ENCODE peak calls at places on chromosomes 12 and 14, in five cellular contexts. H is CD8-positive, alpha-beta T cell; S is fibroblast of lung; B is ovary; P is GM23248. C is an unnamed sample.

GRCh38 chr12:51389302-51389999 is 1.8 kb downstream of the GALNT6 start:
- DNase-seq in H (peak; percentile 20), S (peak; percentile 75), B (no peak), P (peak; percentile 75), C (peak; percentile 59)

GRCh38 chr14:71388862-71389261 is 481.6 kb downstream of the PCNX1 start:
- DNase-seq in H (no peak), S (no peak), B (no peak), P (no peak), C (no peak)

GRCh38 chr12:80400591-80400991 is 43.4 kb upstream of the PTPRQ start:
- DNase-seq in H (no peak), S (peak; percentile 50), B (no peak), P (no peak), C (no peak)

GRCh38 chr12:75658826-75659823 is 147.7 kb upstream of the KRR1 start:
- DNase-seq in H (no peak), S (peak; percentile 92), B (no peak), P (peak; percentile 86), C (no peak)

GRCh38 chr12:20474443-20474842 is 106.1 kb downstream of the PDE3A start:
- DNase-seq in H (no peak), S (peak; percentile 68), B (no peak), P (no peak), C (no peak)

GRCh38 chr14:62179367-62180018 is 417.3 kb downstream of the SNAPC1 start:
- DNase-seq in H (no peak), S (peak; percentile 87), B (no peak), P (peak; percentile 91), C (peak; percentile 28)

GRCh38 chr12:71010143-71010479 is 89.6 kb upstream of the PTPRR start:
- DNase-seq in H (no peak), S (no peak), B (no peak), P (no peak), C (no peak)

GRCh38 chr14:66746316-66747006 is 238.5 kb downstream of the GPHN start:
- DNase-seq in H (no peak), S (peak; percentile 63), B (no peak), P (peak; percentile 54), C (no peak)

GRCh38 chr14:88993946-88994345 is 169.5 kb downstream of the TTC8 start:
- DNase-seq in H (no peak), S (peak; percentile 89), B (no peak), P (peak; percentile 63), C (no peak)

GRCh38 chr12:24931666-24932405 is 17.1 kb downstream of the BCAT1 start:
- DNase-seq in H (no peak), S (peak; percentile 53), B (no peak), P (peak; percentile 60), C (no peak)

GRCh38 chr14:58572092-58572853 is 65.5 kb upstream of the DACT1 start:
- DNase-seq in H (peak; percentile 14), S (peak; percentile 72), B (no peak), P (peak; percentile 82), C (no peak)

GRCh38 chr12:15152456-15152855 is 68.8 kb downstream of the RERG start:
- DNase-seq in H (no peak), S (no peak), B (peak; percentile 47), P (peak; percentile 37), C (no peak)

GRCh38 chr12:24864796-24865125 is 84.1 kb downstream of the BCAT1 start:
- DNase-seq in H (no peak), S (peak; percentile 82), B (no peak), P (peak; percentile 19), C (no peak)

GRCh38 chr12:116026346-116026745 is 251.1 kb downstream of the MED13L start:
- DNase-seq in H (no peak), S (no peak), B (no peak), P (no peak), C (no peak)

GRCh38 chr12:27651201-27651600 is 45.0 kb upstream of the REP15 start:
- DNase-seq in H (no peak), S (no peak), B (no peak), P (peak; percentile 19), C (no peak)

GRCh38 chr12:87304406-87304805 is 724.8 kb downstream of the C12orf50 start:
- DNase-seq in H (no peak), S (no peak), B (no peak), P (no peak), C (no peak)

DNA sequence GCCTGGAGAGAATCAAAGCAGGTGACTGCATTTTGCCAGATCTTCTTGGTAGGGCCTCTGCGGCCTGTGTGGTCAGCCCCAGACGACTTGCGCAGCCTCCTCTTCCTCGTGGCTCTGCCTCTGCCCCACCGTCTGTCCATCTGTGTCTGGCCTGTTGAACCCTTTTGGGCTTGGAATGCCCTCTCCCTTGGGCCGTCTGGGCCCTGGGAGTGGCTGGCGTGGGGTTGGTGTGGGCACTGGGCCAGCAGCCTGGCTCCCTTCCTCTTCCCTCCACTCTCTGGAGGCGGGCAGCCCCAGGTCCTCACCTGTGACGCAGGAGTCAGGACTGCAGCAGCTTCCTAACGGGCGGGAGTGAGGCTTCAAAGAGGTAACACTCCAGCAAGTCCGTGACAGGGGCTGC is 9.7 kb upstream of the CCDC197 start:
- DNase-seq in H (no peak), S (no peak), B (no peak), P (no peak), C (no peak)
- H3K36me3 ChIP-seq in H (no peaks in the 10 kb centered on the region), S (no peaks in the 10 kb centered on the region), B (no peaks in the 10 kb centered on the region), P (no peaks in the 10 kb centered on the region), C (no peaks in the 10 kb centered on the region)

GRCh38 chr12:64737539-64737938 is 21.7 kb downstream of the GNS start:
- DNase-seq in H (peak; percentile 32), S (no peak), B (no peak), P (no peak), C (no peak)
- H3K36me3 ChIP-seq in H (peaks cover 19% of the 10 kb centered on the region), S (peaks cover 1% of the 10 kb centered on the region), B (no peaks in the 10 kb centered on the region), P (peaks cover 4% of the 10 kb centered on the region), C (no peaks in the 10 kb centered on the region)

GRCh38 chr12:120169946-120170345 is 24.6 kb downstream of the GCN1 start:
- DNase-seq in H (no peak), S (no peak), B (no peak), P (no peak), C (no peak)
- H3K36me3 ChIP-seq in H (peaks cover 43% of the 10 kb centered on the region), S (peaks cover 8% of the 10 kb centered on the region), B (no peaks in the 10 kb centered on the region), P (peaks cover 64% of the 10 kb centered on the region), C (peaks cover 23% of the 10 kb centered on the region)

DNA sequence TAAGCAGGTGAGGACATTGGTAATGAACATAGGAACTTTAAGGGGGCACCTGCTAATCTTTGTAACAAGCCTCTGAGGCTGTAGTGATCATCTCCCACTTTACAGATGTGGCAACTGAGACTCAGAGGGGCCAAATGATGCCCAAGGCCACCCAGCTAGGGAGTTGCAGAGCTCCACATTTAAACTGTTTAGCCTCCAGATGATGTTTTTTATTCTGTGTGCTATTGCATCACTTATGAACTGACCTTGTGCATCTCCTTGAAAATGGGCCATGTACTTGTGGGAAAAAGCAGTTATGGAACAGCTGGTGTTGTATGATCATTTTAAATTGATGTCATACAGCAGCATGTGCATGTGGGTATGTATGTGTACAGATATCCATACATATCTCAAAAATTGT is 41.4 kb downstream of the TPCN1 start:
- DNase-seq in H (no peak), S (no peak), B (peak; percentile 62), P (no peak), C (no peak)
- H3K36me3 ChIP-seq in H (peaks cover 5% of the 10 kb centered on the region), S (no peaks in the 10 kb centered on the region), B (no peaks in the 10 kb centered on the region), P (no peaks in the 10 kb centered on the region), C (no peaks in the 10 kb centered on the region)

DNA sequence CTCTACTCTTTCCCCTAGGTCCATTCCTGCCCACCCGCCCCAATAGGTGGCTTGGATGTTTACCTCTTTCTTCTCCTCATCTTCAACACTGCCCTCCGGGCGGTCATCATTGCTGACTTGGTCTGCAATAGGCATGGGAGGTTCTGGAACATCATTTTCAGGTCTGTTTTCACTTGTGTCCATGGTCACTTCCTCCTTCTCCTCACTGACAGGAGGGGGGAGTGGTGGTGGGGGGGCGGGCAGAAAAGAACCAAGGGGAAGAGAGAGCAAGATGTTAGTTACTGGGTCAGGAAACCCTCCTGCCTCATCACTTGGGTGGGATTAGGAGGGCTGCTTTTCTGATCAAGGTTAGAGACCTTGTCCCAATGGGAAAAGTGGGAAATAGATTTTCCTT is 12.1 kb upstream of the CDH24 start:
- DNase-seq in H (no peak), S (no peak), B (no peak), P (no peak), C (no peak)
- H3K36me3 ChIP-seq in H (peaks cover 43% of the 10 kb centered on the region), S (peaks cover 20% of the 10 kb centered on the region), B (no peaks in the 10 kb centered on the region), P (peaks cover 36% of the 10 kb centered on the region), C (peaks cover 15% of the 10 kb centered on the region)

DNA sequence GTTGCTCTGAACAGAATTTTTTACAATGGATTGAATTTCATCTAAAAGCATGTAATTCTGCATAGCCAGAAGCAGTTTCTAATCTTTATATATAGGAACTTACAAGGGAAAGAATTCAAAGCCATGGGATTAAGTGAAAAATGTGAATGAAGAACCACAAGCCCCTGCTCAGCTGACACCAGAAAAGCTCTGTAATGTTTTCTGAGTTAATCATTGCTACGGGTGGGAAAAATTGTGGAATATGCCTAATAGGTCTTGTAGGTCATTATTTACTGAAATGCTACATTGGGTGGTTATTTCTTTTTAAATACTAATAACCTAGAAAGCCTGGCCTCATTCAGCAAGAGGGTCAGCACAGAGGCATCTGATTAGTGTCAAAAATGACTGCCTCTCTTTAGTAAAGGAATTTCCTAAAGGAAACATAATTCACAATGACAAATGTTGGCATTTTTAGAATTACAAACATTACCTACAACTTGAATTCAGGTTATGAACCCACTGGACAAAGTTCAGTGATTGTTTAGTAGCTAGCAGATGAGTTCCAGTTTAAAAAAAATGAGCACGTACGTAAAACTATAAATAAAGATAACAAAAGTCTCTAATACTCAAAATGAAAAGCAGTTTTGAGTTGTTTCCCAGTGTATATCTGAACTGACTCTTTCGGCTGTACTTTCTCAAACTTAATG is 75.3 kb downstream of the BMP4 start:
- DNase-seq in H (no peak), S (peak; percentile 73), B (no peak), P (no peak), C (no peak)
- H3K36me3 ChIP-seq in H (no peaks in the 10 kb centered on the region), S (no peaks in the 10 kb centered on the region), B (no peaks in the 10 kb centered on the region), P (no peaks in the 10 kb centered on the region), C (no peaks in the 10 kb centered on the region)

DNA sequence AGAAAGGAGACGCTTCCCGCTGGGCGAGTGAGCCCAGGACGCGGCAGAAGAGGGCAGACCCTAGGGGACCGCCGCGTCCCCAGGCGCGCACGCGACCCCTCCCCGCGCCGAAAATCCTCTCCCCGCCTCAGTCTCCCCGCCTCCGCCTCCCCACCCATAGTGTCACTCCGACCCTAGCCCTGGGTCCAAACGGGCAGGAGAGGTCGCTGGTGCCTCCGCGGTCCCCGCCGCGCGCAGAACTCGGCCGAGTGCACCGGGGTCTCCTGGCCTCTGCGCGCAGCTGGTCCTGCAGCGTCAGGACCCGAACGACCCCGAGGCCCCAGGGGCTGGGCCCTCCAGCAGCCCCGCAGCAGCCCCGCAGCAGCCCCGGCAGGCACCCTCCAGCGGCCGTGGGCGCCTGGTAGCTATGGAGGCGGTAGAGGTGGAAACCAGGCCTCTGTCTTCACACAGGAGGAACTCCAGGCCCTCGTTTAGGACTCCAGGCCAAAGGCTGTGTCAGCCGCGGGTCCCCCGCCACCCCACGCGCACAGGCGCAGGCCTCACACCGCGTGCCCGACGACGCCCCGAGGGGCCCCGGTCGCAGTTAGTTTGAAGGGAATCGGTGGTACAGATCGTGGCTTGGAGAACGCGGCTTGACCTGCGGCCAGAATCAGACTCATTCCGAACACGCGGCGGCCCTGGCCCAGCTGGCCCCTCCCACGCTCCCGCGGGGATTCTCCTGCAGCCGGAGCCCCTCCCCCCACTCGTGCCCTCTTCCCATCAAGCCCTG is 60.0 kb upstream of the EIF5 start:
- DNase-seq in H (no peak), S (no peak), B (no peak), P (no peak), C (peak; percentile 16)
- H3K36me3 ChIP-seq in H (no peaks in the 10 kb centered on the region), S (no peaks in the 10 kb centered on the region), B (no peaks in the 10 kb centered on the region), P (no peaks in the 10 kb centered on the region), C (no peaks in the 10 kb centered on the region)